ENCODE peak calls at places on chromosomes 2 and 18, in ten cellular contexts. One of them, this sample, is unnamed.

GRCh38 chr2:102061962-102062795 is 70.4 kb downstream of the IL1R2 start:
- DNase-seq in BE2C: no peak
- DNase-seq in activated T-helper 1 cell treated with Interleukin-2 at 50 U/mL for 16 hours: no peak
- DNase-seq in Daoy: no peak
- DNase-seq in Calu3: no peak
- DNase-seq in CD8-positive, alpha-beta T cell: no peak
- DNase-seq in PC-3: peak
- DNase-seq in T47D: no peak
- DNase-seq in ovary: no peak
- DNase-seq in upper lobe of left lung: no peak
- DNase-seq in this sample: no peak

GRCh38 chr18:48238206-48238605 is 171.0 kb downstream of the ZBTB7C start:
- DNase-seq in PC-3: peak
- DNase-seq in T47D: no peak
- DNase-seq in ovary: no peak
- DNase-seq in Daoy: peak
- DNase-seq in upper lobe of left lung: no peak
- DNase-seq in BE2C: no peak
- DNase-seq in activated T-helper 1 cell treated with Interleukin-2 at 50 U/mL for 16 hours: no peak
- DNase-seq in Calu3: no peak
- DNase-seq in CD8-positive, alpha-beta T cell: no peak
- DNase-seq in this sample: no peak

GRCh38 chr18:6648581-6648980 is 80.9 kb upstream of the ARHGAP28 start:
- DNase-seq in T47D: no peak
- DNase-seq in PC-3: peak
- DNase-seq in Daoy: no peak
- DNase-seq in BE2C: no peak
- DNase-seq in ovary: no peak
- DNase-seq in CD8-positive, alpha-beta T cell: no peak
- DNase-seq in Calu3: no peak
- DNase-seq in activated T-helper 1 cell treated with Interleukin-2 at 50 U/mL for 16 hours: no peak
- DNase-seq in upper lobe of left lung: no peak
- DNase-seq in this sample: no peak

GRCh38 chr2:74632209-74632938 is 15.8 kb downstream of the M1AP start:
- DNase-seq in ovary: no peak
- DNase-seq in Calu3: no peak
- DNase-seq in T47D: no peak
- DNase-seq in CD8-positive, alpha-beta T cell: no peak
- DNase-seq in activated T-helper 1 cell treated with Interleukin-2 at 50 U/mL for 16 hours: no peak
- DNase-seq in BE2C: no peak
- DNase-seq in upper lobe of left lung: no peak
- DNase-seq in Daoy: peak
- DNase-seq in PC-3: peak
- DNase-seq in this sample: no peak

GRCh38 chr2:9752441-9753275 is 90.6 kb upstream of the TAF1B start:
- DNase-seq in ovary: no peak
- DNase-seq in PC-3: peak
- DNase-seq in Calu3: peak
- DNase-seq in BE2C: no peak
- DNase-seq in T47D: no peak
- DNase-seq in Daoy: peak
- DNase-seq in activated T-helper 1 cell treated with Interleukin-2 at 50 U/mL for 16 hours: peak
- DNase-seq in upper lobe of left lung: peak
- DNase-seq in CD8-positive, alpha-beta T cell: peak
- DNase-seq in this sample: no peak

GRCh38 chr2:138112536-138112935 is 148.3 kb downstream of the HNMT start:
- DNase-seq in upper lobe of left lung: no peak
- DNase-seq in BE2C: no peak
- DNase-seq in T47D: no peak
- DNase-seq in Calu3: no peak
- DNase-seq in PC-3: peak
- DNase-seq in CD8-positive, alpha-beta T cell: no peak
- DNase-seq in activated T-helper 1 cell treated with Interleukin-2 at 50 U/mL for 16 hours: no peak
- DNase-seq in ovary: no peak
- DNase-seq in Daoy: no peak
- DNase-seq in this sample: no peak

GRCh38 chr2:62467475-62468321 is 38.3 kb downstream of the TMEM17 start:
- DNase-seq in T47D: no peak
- DNase-seq in BE2C: no peak
- DNase-seq in upper lobe of left lung: no peak
- DNase-seq in PC-3: no peak
- DNase-seq in CD8-positive, alpha-beta T cell: no peak
- DNase-seq in Calu3: no peak
- DNase-seq in activated T-helper 1 cell treated with Interleukin-2 at 50 U/mL for 16 hours: no peak
- DNase-seq in Daoy: peak
- DNase-seq in ovary: no peak
- DNase-seq in this sample: no peak

GRCh38 chr18:46098616-46098933 is 479 bp upstream of the ATP5F1A start:
- DNase-seq in PC-3: no peak
- DNase-seq in BE2C: no peak
- DNase-seq in T47D: no peak
- DNase-seq in ovary: no peak
- DNase-seq in Calu3: no peak
- DNase-seq in CD8-positive, alpha-beta T cell: no peak
- DNase-seq in activated T-helper 1 cell treated with Interleukin-2 at 50 U/mL for 16 hours: no peak
- DNase-seq in Daoy: no peak
- DNase-seq in upper lobe of left lung: no peak
- DNase-seq in this sample: no peak

GRCh38 chr2:160613466-160614153 is 120.0 kb upstream of the RBMS1 start:
- DNase-seq in Calu3: no peak
- DNase-seq in Daoy: peak
- DNase-seq in PC-3: peak
- DNase-seq in activated T-helper 1 cell treated with Interleukin-2 at 50 U/mL for 16 hours: no peak
- DNase-seq in CD8-positive, alpha-beta T cell: no peak
- DNase-seq in T47D: no peak
- DNase-seq in ovary: no peak
- DNase-seq in BE2C: no peak
- DNase-seq in upper lobe of left lung: no peak
- DNase-seq in this sample: no peak

GRCh38 chr2:202643012-202643858 is 8.5 kb downstream of the FAM117B start:
- DNase-seq in Calu3: no peak
- DNase-seq in BE2C: no peak
- DNase-seq in ovary: no peak
- DNase-seq in activated T-helper 1 cell treated with Interleukin-2 at 50 U/mL for 16 hours: no peak
- DNase-seq in CD8-positive, alpha-beta T cell: no peak
- DNase-seq in upper lobe of left lung: no peak
- DNase-seq in T47D: no peak
- DNase-seq in PC-3: no peak
- DNase-seq in Daoy: no peak
- DNase-seq in this sample: no peak

GRCh38 chr2:42917374-42918017 is 125.1 kb upstream of the HAAO start:
- DNase-seq in upper lobe of left lung: no peak
- DNase-seq in PC-3: no peak
- DNase-seq in Daoy: peak
- DNase-seq in T47D: no peak
- DNase-seq in Calu3: no peak
- DNase-seq in CD8-positive, alpha-beta T cell: no peak
- DNase-seq in BE2C: no peak
- DNase-seq in activated T-helper 1 cell treated with Interleukin-2 at 50 U/mL for 16 hours: no peak
- DNase-seq in ovary: no peak
- DNase-seq in this sample: no peak

GRCh38 chr2:203936535-203936934 is at the start of gene ICOS:
- DNase-seq in BE2C: no peak
- DNase-seq in T47D: no peak
- DNase-seq in PC-3: no peak
- DNase-seq in CD8-positive, alpha-beta T cell: no peak
- DNase-seq in upper lobe of left lung: no peak
- DNase-seq in activated T-helper 1 cell treated with Interleukin-2 at 50 U/mL for 16 hours: no peak
- DNase-seq in Daoy: no peak
- DNase-seq in Calu3: no peak
- DNase-seq in ovary: no peak
- DNase-seq in this sample: no peak

GRCh38 chr2:161101406-161101805 is 58.8 kb upstream of the TANK start:
- DNase-seq in PC-3: no peak
- DNase-seq in ovary: no peak
- DNase-seq in BE2C: no peak
- DNase-seq in T47D: no peak
- DNase-seq in Calu3: no peak
- DNase-seq in upper lobe of left lung: no peak
- DNase-seq in activated T-helper 1 cell treated with Interleukin-2 at 50 U/mL for 16 hours: no peak
- DNase-seq in Daoy: no peak
- DNase-seq in CD8-positive, alpha-beta T cell: no peak
- DNase-seq in this sample: no peak

GRCh38 chr18:23572012-23572411 is 14.3 kb downstream of the NPC1 start:
- DNase-seq in Daoy: no peak
- DNase-seq in ovary: no peak
- DNase-seq in T47D: no peak
- DNase-seq in CD8-positive, alpha-beta T cell: no peak
- DNase-seq in BE2C: no peak
- DNase-seq in Calu3: no peak
- DNase-seq in activated T-helper 1 cell treated with Interleukin-2 at 50 U/mL for 16 hours: no peak
- DNase-seq in PC-3: no peak
- DNase-seq in upper lobe of left lung: no peak
- DNase-seq in this sample: no peak

GRCh38 chr2:233267516-233268245 is 16.2 kb downstream of the ATG16L1 start:
- DNase-seq in Calu3: no peak
- DNase-seq in PC-3: no peak
- DNase-seq in ovary: no peak
- DNase-seq in T47D: no peak
- DNase-seq in upper lobe of left lung: no peak
- DNase-seq in CD8-positive, alpha-beta T cell: peak
- DNase-seq in Daoy: no peak
- DNase-seq in BE2C: no peak
- DNase-seq in activated T-helper 1 cell treated with Interleukin-2 at 50 U/mL for 16 hours: peak
- DNase-seq in this sample: no peak

GRCh38 chr18:36934884-36935283 is 106.0 kb downstream of the KIAA1328 start:
- DNase-seq in ovary: no peak
- DNase-seq in CD8-positive, alpha-beta T cell: no peak
- DNase-seq in upper lobe of left lung: no peak
- DNase-seq in Calu3: no peak
- DNase-seq in BE2C: no peak
- DNase-seq in activated T-helper 1 cell treated with Interleukin-2 at 50 U/mL for 16 hours: no peak
- DNase-seq in T47D: no peak
- DNase-seq in PC-3: peak
- DNase-seq in Daoy: peak
- DNase-seq in this sample: no peak

This sample was measured in osteocyte.